ENCODE peak calls at places on chromosomes 16 and 17, in eight cellular contexts. O is NCI-H2029; T is ELR; P is transverse colon; Q is NCI-H1436; H is AG09319; B is upper lobe of right lung; M is CD8-positive, alpha-beta memory T cell. V is an unnamed sample.

GRCh38 chr16:66512589-66513404 is 37.1 kb downstream of the TK2 start:
- DNase-seq in Q (no peak), H (no peak), O (no peak), M (no peak), P (no peak), T (peak), B (no peak), V (no peak)

GRCh38 chr16:88703486-88704309 is 2.5 kb downstream of the RNF166 start:
- DNase-seq in Q (no peak), H (no peak), M (peak), P (peak), B (peak), T (no peak), O (no peak), V (no peak)

GRCh38 chr17:17366941-17367885 is 64.0 kb downstream of the NT5M start:
- DNase-seq in P (no peak), M (no peak), B (peak), T (no peak), Q (no peak), H (no peak), O (no peak), V (no peak)

GRCh38 chr17:75536401-75536800 is 10.9 kb downstream of the LLGL2 start:
- DNase-seq in H (no peak), T (no peak), M (no peak), Q (no peak), O (no peak), P (no peak), B (no peak), V (no peak)

GRCh38 chr17:29625037-29625750 is 2.5 kb upstream of the CORO6 start:
- DNase-seq in M (no peak), B (no peak), H (no peak), O (no peak), Q (peak), P (no peak), T (peak), V (no peak)

GRCh38 chr17:80318166-80318565 is 57.5 kb downstream of the RNF213 start:
- DNase-seq in M (no peak), Q (no peak), B (peak), P (no peak), O (no peak), H (no peak), T (no peak), V (no peak)

GRCh38 chr17:21358682-21359482 is 17.3 kb upstream of the KCNJ12 start:
- DNase-seq in Q (no peak), P (no peak), T (peak), B (no peak), O (no peak), M (no peak), H (no peak), V (no peak)

GRCh38 chr17:75514299-75515228 is 773 bp downstream of the CASKIN2 start:
- DNase-seq in T (peak), P (peak), M (no peak), Q (no peak), O (no peak), H (no peak), B (peak), V (no peak)

GRCh38 chr17:17321356-17322025 is 18.3 kb downstream of the NT5M start:
- DNase-seq in P (no peak), T (no peak), Q (no peak), O (no peak), H (no peak), M (no peak), B (peak), V (no peak)

GRCh38 chr16:63890072-63890471 is 1231.8 kb downstream of the CDH11 start:
- DNase-seq in T (no peak), H (no peak), P (no peak), Q (no peak), M (no peak), B (no peak), O (no peak), V (no peak)

GRCh38 chr17:50952889-50953288 is 86.7 kb upstream of the TOB1 start:
- DNase-seq in T (no peak), H (no peak), Q (no peak), M (no peak), O (no peak), B (no peak), P (no peak), V (no peak)

GRCh38 chr17:21191698-21192097 is 22.3 kb downstream of the TMEM11 start:
- DNase-seq in O (no peak), B (no peak), H (no peak), T (no peak), M (no peak), Q (no peak), P (no peak), V (no peak)

GRCh38 chr17:83084621-83085056 is 5.2 kb downstream of the METRNL start:
- DNase-seq in O (no peak), P (peak), M (no peak), T (no peak), H (no peak), B (peak), Q (peak), V (no peak)

GRCh38 chr16:58717994-58718393 is 16.1 kb downstream of the GOT2 start:
- DNase-seq in H (no peak), M (no peak), P (no peak), Q (no peak), T (no peak), B (no peak), O (no peak), V (no peak)

GRCh38 chr17:17661834-17662233 is 19.4 kb upstream of the RAI1 start:
- DNase-seq in B (no peak), M (no peak), P (no peak), O (no peak), Q (no peak), T (no peak), H (no peak), V (no peak)

GRCh38 chr16:88365244-88365865 is 17.4 kb upstream of the ZNF469 start:
- DNase-seq in Q (no peak), M (no peak), B (no peak), P (no peak), O (no peak), T (no peak), H (no peak), V (no peak)

GRCh38 chr17:42673885-42674754 is 2.7 kb downstream of the PLEKHH3 start:
- DNase-seq in B (peak), M (no peak), Q (peak), P (peak), O (no peak), H (no peak), T (peak), V (no peak)

GRCh38 chr16:85173981-85174751 is 61.9 kb upstream of the CIBAR2 start:
- DNase-seq in P (peak), B (no peak), O (peak), H (no peak), T (peak), Q (no peak), M (no peak), V (no peak)

GRCh38 chr17:34840758-34841157 is 120.5 kb downstream of the CCT6B start:
- DNase-seq in T (no peak), Q (no peak), O (no peak), B (no peak), M (peak), H (no peak), P (no peak), V (no peak)

GRCh38 chr16:17397499-17397891 is 73.3 kb downstream of the XYLT1 start:
- DNase-seq in H (no peak), T (peak), Q (peak), M (no peak), O (peak), B (no peak), P (peak), V (no peak)

GRCh38 chr16:19014456-19014855 is 30.7 kb downstream of the TMC7 start:
- DNase-seq in Q (no peak), B (peak), M (no peak), T (no peak), P (peak), H (no peak), O (no peak), V (no peak)

GRCh38 chr16:28255838-28256237 is 36.5 kb upstream of the SBK1 start:
- DNase-seq in Q (no peak), M (no peak), O (no peak), B (no peak), H (no peak), T (no peak), P (no peak), V (no peak)

GRCh38 chr16:17246974-17247718 is 223.6 kb downstream of the XYLT1 start:
- DNase-seq in O (peak), B (no peak), H (no peak), P (no peak), T (no peak), Q (no peak), M (no peak), V (no peak)

GRCh38 chr17:62692721-62693431 is 65.4 kb downstream of the MRC2 start:
- DNase-seq in T (peak), Q (peak), H (no peak), M (no peak), B (no peak), P (no peak), O (no peak), V (no peak)

GRCh38 chr17:71458322-71458721 is 662.5 kb upstream of the SOX9 start:
- DNase-seq in P (no peak), B (no peak), H (no peak), M (no peak), T (no peak), O (no peak), Q (no peak), V (no peak)

GRCh38 chr17:2024572-2025219 is 438 bp downstream of the RTN4RL1 start:
- DNase-seq in B (peak), O (no peak), Q (no peak), P (no peak), T (no peak), M (no peak), H (no peak), V (no peak)

GRCh38 chr16:58128721-58129096 is 472 bp downstream of the CFAP20 start:
- DNase-seq in H (no peak), B (peak), Q (no peak), O (no peak), P (no peak), M (no peak), T (peak), V (no peak)